ENCODE peak calls at places on chromosomes 6 and 20, in nine cellular contexts. L is heart right ventricle, J is ascending aorta, D is osteocyte, Q is HFFc6, V is astrocyte of the spinal cord, T is uterus, F is progenitor cell of endocrine pancreas, A is fibroblast of the aortic adventitia. O is an unnamed sample.

GRCh38 chr20:57481281-57481711 is 43.6 kb downstream of the CTCFL start:
- DNase-seq in T (no peak), Q (no peak), V (no peak), D (no peak), L (no peak), F (no peak), A (no peak), J (no peak), O (peak)

GRCh38 chr6:79385333-79385732 is 150.9 kb upstream of the HMGN3 start:
- DNase-seq in A (peak), T (no peak), Q (no peak), F (no peak), D (no peak), L (no peak), V (peak), J (no peak), O (no peak)

GRCh38 chr20:47330933-47331708 is 25.4 kb downstream of the ZMYND8 start:
- DNase-seq in F (no peak), L (no peak), A (peak), T (no peak), V (peak), D (no peak), Q (peak), J (no peak), O (no peak)

GRCh38 chr6:156474507-156475120 is 302.6 kb upstream of the ARID1B start:
- DNase-seq in A (no peak), D (no peak), Q (no peak), V (no peak), F (no peak), L (no peak), J (no peak), T (no peak), O (no peak)

GRCh38 chr6:76885861-76886301 is 577.4 kb downstream of the HTR1B start:
- DNase-seq in L (no peak), J (no peak), Q (no peak), V (peak), F (no peak), D (no peak), A (peak), T (no peak), O (no peak)

GRCh38 chr6:1554881-1555569 is 54.7 kb upstream of the FOXC1 start:
- DNase-seq in Q (no peak), F (no peak), V (peak), T (peak), L (peak), D (peak), J (no peak), A (peak), O (peak)

GRCh38 chr20:3382836-3383235 is 24.6 kb downstream of the DNAAF9 start:
- DNase-seq in F (no peak), D (no peak), A (no peak), V (no peak), J (no peak), Q (no peak), L (no peak), T (no peak), O (no peak)

GRCh38 chr20:59013959-59014608 is 5.1 kb upstream of the TUBB1 start:
- DNase-seq in V (peak), J (no peak), L (no peak), T (no peak), F (no peak), D (peak), A (peak), Q (no peak), O (no peak)

GRCh38 chr6:422423-423061 is 31.0 kb downstream of the IRF4 start:
- DNase-seq in Q (peak), A (peak), L (no peak), V (peak), F (no peak), T (no peak), J (no peak), D (no peak), O (no peak)

GRCh38 chr20:5067877-5068276 is 51.9 kb downstream of the PCNA start:
- DNase-seq in J (no peak), D (no peak), V (no peak), T (no peak), L (no peak), F (no peak), Q (no peak), A (no peak), O (no peak)

GRCh38 chr20:25259358-25259757 is 11.5 kb downstream of the PYGB start:
- DNase-seq in A (no peak), D (no peak), F (no peak), J (no peak), T (no peak), V (no peak), Q (no peak), L (no peak), O (no peak)

GRCh38 chr6:35086636-35087360 is 54.3 kb downstream of the TCP11 start:
- DNase-seq in D (peak), V (no peak), L (no peak), Q (no peak), F (no peak), T (no peak), A (no peak), J (no peak), O (no peak)

GRCh38 chr6:3259491-3259958 is 778 bp downstream of the PSMG4 start:
- DNase-seq in T (no peak), F (no peak), Q (peak), L (peak), D (no peak), V (peak), A (peak), J (no peak), O (no peak)

GRCh38 chr6:139181236-139181635 is 46.4 kb downstream of the HECA start:
- DNase-seq in D (no peak), A (no peak), F (no peak), J (no peak), V (no peak), Q (no peak), L (no peak), T (no peak), O (no peak)

GRCh38 chr20:32560989-32561830 is 23.9 kb downstream of the NOL4L start:
- DNase-seq in F (no peak), Q (no peak), T (no peak), D (no peak), L (no peak), V (no peak), A (peak), J (no peak), O (no peak)

GRCh38 chr6:152096863-152097496 is 289.5 kb downstream of the ESR1 start:
- DNase-seq in Q (peak), D (no peak), A (peak), J (no peak), L (no peak), T (no peak), V (peak), F (no peak), O (no peak)

GRCh38 chr6:111087106-111087835 is at the start of gene SLC16A10:
- DNase-seq in V (peak), D (no peak), F (peak), L (peak), J (peak), Q (no peak), A (no peak), T (peak), O (peak)

GRCh38 chr20:61560361-61560853 is 308.3 kb downstream of the CDH4 start:
- DNase-seq in Q (peak), A (peak), T (no peak), J (no peak), F (no peak), D (no peak), V (peak), L (no peak), O (no peak)

GRCh38 chr6:166078294-166078693 is 89.4 kb downstream of the TBXT start:
- DNase-seq in V (peak), Q (peak), J (no peak), L (no peak), F (no peak), D (no peak), A (peak), T (no peak), O (no peak)

GRCh38 chr6:106553440-106553839 is 75.9 kb downstream of the RTN4IP1 start:
- DNase-seq in J (no peak), F (no peak), T (no peak), Q (no peak), D (no peak), L (no peak), V (no peak), A (no peak), O (no peak)

GRCh38 chr6:106555767-106556166 is 73.5 kb downstream of the RTN4IP1 start:
- DNase-seq in V (no peak), F (no peak), L (no peak), Q (no peak), J (no peak), T (no peak), A (no peak), D (no peak), O (no peak)

GRCh38 chr6:106557837-106558236 is 71.5 kb downstream of the RTN4IP1 start:
- DNase-seq in J (no peak), V (no peak), F (no peak), D (no peak), A (no peak), T (no peak), L (no peak), Q (no peak), O (no peak)

GRCh38 chr6:106558364-106558763 is 70.9 kb downstream of the RTN4IP1 start:
- DNase-seq in A (no peak), V (no peak), D (no peak), L (no peak), J (no peak), Q (no peak), F (no peak), T (no peak), O (no peak)

GRCh38 chr6:106556368-106556960 is 72.8 kb downstream of the RTN4IP1 start:
- DNase-seq in A (peak), D (no peak), V (peak), T (no peak), L (no peak), F (no peak), J (no peak), Q (peak), O (no peak)
- TF ChIP-seq CTCF in A (peak), D (peak), V (peak), T (peak), L (peak), F (no peak), J (peak), Q (peak), O (no peak)

GRCh38 chr6:17442196-17442595 is 48.8 kb downstream of the CAP2 start:
- DNase-seq in L (no peak), F (no peak), A (no peak), T (no peak), D (no peak), V (no peak), Q (no peak), J (no peak), O (no peak)

GRCh38 chr6:17450825-17451224 is 57.4 kb downstream of the CAP2 start:
- DNase-seq in D (no peak), F (no peak), L (no peak), A (no peak), Q (no peak), T (no peak), V (no peak), J (no peak), O (no peak)

GRCh38 chr6:17446713-17447112 is 53.3 kb downstream of the CAP2 start:
- DNase-seq in L (no peak), F (no peak), T (no peak), Q (no peak), V (no peak), J (no peak), A (no peak), D (no peak), O (no peak)

DNA sequence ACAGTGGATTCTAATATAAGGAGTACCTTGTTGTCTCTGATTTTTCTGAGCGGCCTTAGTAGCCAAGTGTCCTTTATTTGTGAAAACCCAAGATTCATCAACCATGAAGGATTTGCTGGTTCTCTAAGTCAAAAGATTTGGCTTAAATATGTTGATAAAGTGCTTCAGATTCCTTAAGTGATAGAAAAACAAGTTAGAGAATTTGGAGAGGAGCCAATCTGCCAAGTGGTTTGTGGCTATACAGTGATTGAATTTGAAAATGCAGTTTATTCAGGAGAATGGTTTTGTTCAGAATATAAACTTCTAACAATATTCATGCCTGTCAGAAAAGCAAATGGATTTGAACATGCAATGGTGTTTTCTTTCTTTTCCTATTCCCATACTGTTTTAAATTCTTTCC is 54.8 kb downstream of the CAP2 start:
- DNase-seq in F (no peak), D (no peak), J (no peak), V (peak), T (no peak), L (no peak), A (peak), Q (peak), O (no peak)
- TF ChIP-seq CTCF in F (no peak), D (no peak), J (no peak), V (no peak), T (no peak), L (no peak), A (no peak), Q (no peak), O (no peak)

DNA sequence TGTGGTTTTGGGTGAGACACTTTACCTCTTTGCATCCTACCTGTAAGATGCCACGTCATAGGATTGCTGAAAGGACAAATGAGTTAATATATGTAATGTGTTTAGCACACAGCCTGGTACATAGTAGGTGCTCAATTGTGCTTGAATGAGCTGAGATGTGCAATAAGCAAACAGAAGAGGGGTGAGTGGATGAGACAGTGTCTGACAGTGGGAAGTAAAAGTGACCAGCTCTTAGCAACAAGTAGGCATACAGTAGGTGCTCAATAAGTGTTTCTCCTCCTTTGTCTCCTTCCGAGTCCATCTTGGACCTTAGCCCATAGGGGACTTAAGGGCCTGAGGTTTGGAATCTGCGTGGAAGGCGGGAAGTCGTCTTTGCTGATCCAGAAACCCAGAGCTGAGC is 104.7 kb downstream of the CEBPB start:
- DNase-seq in F (no peak), D (no peak), T (no peak), J (no peak), Q (no peak), L (no peak), A (no peak), V (no peak), O (no peak)
- TF ChIP-seq CTCF in F (no peak), D (no peak), T (no peak), J (no peak), Q (no peak), L (no peak), A (no peak), V (no peak), O (no peak)

GRCh38 chr6:37647765-37648085 is 50.0 kb downstream of the MDGA1 start:
- DNase-seq in L (no peak), T (no peak), F (no peak), J (no peak), V (no peak), A (no peak), Q (no peak), D (no peak), O (no peak)

GRCh38 chr6:37648465-37649330 is 49.0 kb downstream of the MDGA1 start:
- DNase-seq in Q (no peak), T (no peak), L (peak), J (no peak), F (no peak), A (no peak), D (no peak), V (no peak), O (no peak)

GRCh38 chr6:37651991-37652390 is 45.7 kb downstream of the MDGA1 start:
- DNase-seq in L (no peak), Q (no peak), A (no peak), D (no peak), V (no peak), J (no peak), T (no peak), F (no peak), O (no peak)

GRCh38 chr6:37646986-37647764 is 50.5 kb downstream of the MDGA1 start:
- DNase-seq in L (no peak), A (no peak), D (no peak), F (no peak), Q (no peak), J (no peak), T (no peak), V (no peak), O (no peak)

GRCh38 chr6:37650071-37650481 is 47.6 kb downstream of the MDGA1 start:
- DNase-seq in V (no peak), J (no peak), L (peak), F (peak), T (no peak), D (no peak), A (no peak), Q (no peak), O (no peak)
- TF ChIP-seq CTCF in V (peak), J (no peak), L (peak), F (peak), T (no peak), D (no peak), A (no peak), Q (peak), O (no peak)

GRCh38 chr6:134177236-134177635 is 124.8 kb upstream of the SLC2A12 start:
- DNase-seq in D (no peak), J (no peak), Q (no peak), L (no peak), V (no peak), A (no peak), T (no peak), F (no peak), O (no peak)
- TF ChIP-seq CTCF in D (no peak), J (no peak), Q (no peak), L (no peak), V (no peak), A (no peak), T (no peak), F (no peak), O (no peak)